ENCODE peak calls at places on chromosome 12, in six cellular contexts. W is body of pancreas, V is C1 segment of cervical spinal cord, Q is H4, U is AG09309, P is GM10248. C is an unnamed sample.

GRCh38 chr12:31323466-31324115 is 2.4 kb downstream of the SINHCAF start:
- DNase-seq in W (no peak), V (peak), Q (peak), U (no peak), P (peak), C (peak)

GRCh38 chr12:111084172-111084571 is 163.8 kb upstream of the MYL2 start:
- DNase-seq in W (no peak), V (no peak), Q (no peak), U (no peak), P (no peak), C (no peak)

GRCh38 chr12:77204055-77204454 is 138.7 kb upstream of the E2F7 start:
- DNase-seq in W (no peak), V (no peak), Q (peak), U (no peak), P (no peak), C (no peak)

GRCh38 chr12:25723286-25723685 is 170.2 kb upstream of the LMNTD1 start:
- DNase-seq in W (no peak), V (no peak), Q (no peak), U (no peak), P (no peak), C (no peak)

GRCh38 chr12:6937481-6938352 is 5.9 kb upstream of the RNU7-1 start:
- DNase-seq in W (peak), V (peak), Q (peak), U (peak), P (peak), C (peak)

GRCh38 chr12:49673446-49674317 is 33.5 kb downstream of the FMNL3 start:
- DNase-seq in W (peak), V (peak), Q (peak), U (peak), P (peak), C (peak)

GRCh38 chr12:18443768-18444437 is 182.6 kb downstream of the PIK3C2G start:
- DNase-seq in W (no peak), V (no peak), Q (no peak), U (no peak), P (no peak), C (no peak)

GRCh38 chr12:480831-481230 is 21.1 kb downstream of the B4GALNT3 start:
- DNase-seq in W (no peak), V (no peak), Q (peak), U (no peak), P (no peak), C (no peak)

GRCh38 chr12:104137175-104137901 is 672 bp downstream of the NFYB start:
- DNase-seq in W (peak), V (peak), Q (peak), U (no peak), P (peak), C (peak)

GRCh38 chr12:72271401-72271740 is 799 bp upstream of the TRHDE start:
- DNase-seq in W (peak), V (no peak), Q (peak), U (no peak), P (no peak), C (peak)

GRCh38 chr12:9646794-9647622 is 22.5 kb upstream of the CLEC2D start:
- DNase-seq in W (no peak), V (no peak), Q (no peak), U (no peak), P (no peak), C (no peak)

GRCh38 chr12:124661382-124661781 is 94.0 kb upstream of the NCOR2 start:
- DNase-seq in W (no peak), V (peak), Q (no peak), U (no peak), P (no peak), C (no peak)

GRCh38 chr12:6215932-6216494 is 15.8 kb downstream of the CD9 start:
- DNase-seq in W (peak), V (peak), Q (peak), U (peak), P (no peak), C (peak)

GRCh38 chr12:3684449-3685051 is 68.4 kb downstream of the CRACR2A start:
- DNase-seq in W (no peak), V (no peak), Q (no peak), U (no peak), P (no peak), C (no peak)

GRCh38 chr12:119780786-119781434 is 96.2 kb downstream of the CIT start:
- DNase-seq in W (peak), V (peak), Q (peak), U (no peak), P (no peak), C (no peak)

GRCh38 chr12:57485695-57486094 is 2.2 kb upstream of the MARS1 start:
- DNase-seq in W (no peak), V (no peak), Q (no peak), U (no peak), P (no peak), C (no peak)

GRCh38 chr12:48028541-48029400 is 24.5 kb upstream of the COL2A1 start:
- DNase-seq in W (no peak), V (no peak), Q (no peak), U (no peak), P (no peak), C (no peak)

GRCh38 chr12:590206-590750 is 73.0 kb downstream of the NINJ2 start:
- DNase-seq in W (peak), V (no peak), Q (no peak), U (no peak), P (no peak), C (no peak)

GRCh38 chr12:113222730-113223531 is 1.7 kb downstream of the TPCN1 start:
- DNase-seq in W (peak), V (peak), Q (peak), U (peak), P (no peak), C (no peak)

GRCh38 chr12:127273621-127274020 is 993.3 kb upstream of the TMEM132C start:
- DNase-seq in W (no peak), V (no peak), Q (no peak), U (peak), P (no peak), C (no peak)

GRCh38 chr12:112347521-112347920 is 34.7 kb downstream of the HECTD4 start:
- DNase-seq in W (no peak), V (no peak), Q (no peak), U (peak), P (peak), C (no peak)

GRCh38 chr12:94207467-94208432 is 59.4 kb downstream of the PLXNC1 start:
- DNase-seq in W (no peak), V (no peak), Q (no peak), U (no peak), P (peak), C (no peak)

GRCh38 chr12:122834921-122835692 is at the start of gene HIP1R:
- DNase-seq in W (peak), V (peak), Q (no peak), U (no peak), P (peak), C (peak)

GRCh38 chr12:117900561-117900960 is 68.2 kb downstream of the KSR2 start:
- DNase-seq in W (no peak), V (no peak), Q (peak), U (no peak), P (no peak), C (no peak)

GRCh38 chr12:124767075-124767821 is 96.4 kb downstream of the SCARB1 start:
- DNase-seq in W (peak), V (peak), Q (peak), U (no peak), P (peak), C (peak)

GRCh38 chr12:54934419-54934818 is 50.1 kb downstream of the TESPA1 start:
- DNase-seq in W (no peak), V (no peak), Q (no peak), U (no peak), P (no peak), C (no peak)

GRCh38 chr12:109130755-109131521 is 14.6 kb downstream of the ACACB start:
- DNase-seq in W (peak), V (no peak), Q (peak), U (no peak), P (no peak), C (no peak)

GRCh38 chr12:72288911-72289310 is 16.7 kb downstream of the TRHDE start:
- DNase-seq in W (no peak), V (no peak), Q (no peak), U (no peak), P (no peak), C (no peak)

GRCh38 chr12:6180300-6181051 is 19.7 kb upstream of the CD9 start:
- DNase-seq in W (no peak), V (no peak), Q (peak), U (no peak), P (no peak), C (peak)

C was measured in left lung.